ENCODE peak calls at places on chromosomes 1 and 21, in six cellular contexts. One of them, this sample, is unnamed.

GRCh38 chr1:119449964-119450363 is 35.0 kb downstream of the HSD3B2 start:
- DNase-seq in MM.1S: no peak
- DNase-seq in RWPE1: no peak
- DNase-seq in heart left ventricle: no peak
- DNase-seq in coronary artery: no peak
- DNase-seq in GM23248: peak
- DNase-seq in this sample: no peak

GRCh38 chr1:20787100-20787774 is at the start of gene HP1BP3:
- DNase-seq in MM.1S: peak
- DNase-seq in heart left ventricle: peak
- DNase-seq in RWPE1: peak
- DNase-seq in coronary artery: peak
- DNase-seq in GM23248: peak
- DNase-seq in this sample: peak

GRCh38 chr1:166988976-166989515 is at the start of gene MAEL:
- DNase-seq in coronary artery: no peak
- DNase-seq in heart left ventricle: no peak
- DNase-seq in RWPE1: no peak
- DNase-seq in GM23248: no peak
- DNase-seq in MM.1S: no peak
- DNase-seq in this sample: no peak

GRCh38 chr21:26513212-26513611 is 59.9 kb downstream of the CYYR1 start:
- DNase-seq in GM23248: peak
- DNase-seq in coronary artery: no peak
- DNase-seq in MM.1S: no peak
- DNase-seq in RWPE1: no peak
- DNase-seq in heart left ventricle: no peak
- DNase-seq in this sample: peak

GRCh38 chr1:9250586-9251381 is 16.2 kb downstream of the H6PD start:
- DNase-seq in coronary artery: no peak
- DNase-seq in heart left ventricle: peak
- DNase-seq in RWPE1: no peak
- DNase-seq in MM.1S: no peak
- DNase-seq in GM23248: no peak
- DNase-seq in this sample: no peak

GRCh38 chr1:200890818-200891773 is 3.6 kb upstream of the INAVA start:
- DNase-seq in RWPE1: peak
- DNase-seq in heart left ventricle: no peak
- DNase-seq in GM23248: peak
- DNase-seq in MM.1S: peak
- DNase-seq in coronary artery: no peak
- DNase-seq in this sample: peak

GRCh38 chr1:12125422-12126355 is 41.1 kb upstream of the TNFRSF1B start:
- DNase-seq in GM23248: no peak
- DNase-seq in MM.1S: no peak
- DNase-seq in heart left ventricle: no peak
- DNase-seq in RWPE1: no peak
- DNase-seq in coronary artery: no peak
- DNase-seq in this sample: no peak

GRCh38 chr1:11216074-11216473 is 26.9 kb downstream of the ANGPTL7 start:
- DNase-seq in coronary artery: no peak
- DNase-seq in GM23248: no peak
- DNase-seq in RWPE1: no peak
- DNase-seq in heart left ventricle: no peak
- DNase-seq in MM.1S: no peak
- DNase-seq in this sample: no peak

GRCh38 chr21:29146726-29147125 is 16.3 kb downstream of the MAP3K7CL start:
- DNase-seq in MM.1S: no peak
- DNase-seq in GM23248: no peak
- DNase-seq in heart left ventricle: no peak
- DNase-seq in RWPE1: no peak
- DNase-seq in coronary artery: no peak
- DNase-seq in this sample: no peak

GRCh38 chr1:241276391-241276790 is 80.6 kb downstream of the RGS7 start:
- DNase-seq in RWPE1: no peak
- DNase-seq in coronary artery: no peak
- DNase-seq in GM23248: no peak
- DNase-seq in MM.1S: no peak
- DNase-seq in heart left ventricle: no peak
- DNase-seq in this sample: no peak

GRCh38 chr1:241275981-241276380 is 81.0 kb downstream of the RGS7 start:
- DNase-seq in coronary artery: no peak
- DNase-seq in heart left ventricle: no peak
- DNase-seq in GM23248: no peak
- DNase-seq in RWPE1: no peak
- DNase-seq in MM.1S: no peak
- DNase-seq in this sample: no peak

GRCh38 chr1:241272828-241273227 is 84.2 kb downstream of the RGS7 start:
- DNase-seq in heart left ventricle: no peak
- DNase-seq in RWPE1: no peak
- DNase-seq in coronary artery: no peak
- DNase-seq in GM23248: no peak
- DNase-seq in MM.1S: no peak
- DNase-seq in this sample: no peak

GRCh38 chr1:241274693-241275092 is 82.3 kb downstream of the RGS7 start:
- DNase-seq in MM.1S: no peak
- DNase-seq in RWPE1: no peak
- DNase-seq in coronary artery: no peak
- DNase-seq in GM23248: no peak
- DNase-seq in heart left ventricle: no peak
- DNase-seq in this sample: no peak

DNA sequence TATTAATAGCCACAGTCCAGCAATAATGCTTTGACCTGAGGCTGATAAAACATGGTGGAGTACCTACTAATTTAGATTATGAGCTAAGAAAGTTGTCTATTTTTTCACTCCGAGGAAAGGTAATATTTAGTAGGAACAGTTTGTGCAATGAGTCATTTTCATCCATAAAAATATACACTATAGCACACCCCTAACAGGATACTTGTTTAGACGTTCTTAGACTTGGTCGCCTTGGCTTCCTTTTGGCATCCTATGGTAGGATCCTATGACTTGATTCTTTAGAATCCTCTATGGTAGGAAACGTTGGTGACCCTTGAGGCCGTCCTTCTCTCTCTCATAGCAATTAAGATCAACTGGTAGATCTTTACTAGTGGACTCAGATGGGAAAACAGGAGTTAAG is 81.8 kb downstream of the RGS7 start:
- DNase-seq in heart left ventricle: no peak
- DNase-seq in coronary artery: no peak
- DNase-seq in RWPE1: no peak
- DNase-seq in GM23248: no peak
- DNase-seq in MM.1S: no peak
- DNase-seq in this sample: no peak
- H3K27ac ChIP-seq in heart left ventricle: no peak
- H3K27ac ChIP-seq in coronary artery: no peak
- H3K27ac ChIP-seq in RWPE1: no peak
- H3K27ac ChIP-seq in GM23248: no peak
- H3K27ac ChIP-seq in MM.1S: no peak
- H3K27ac ChIP-seq in this sample: no peak

DNA sequence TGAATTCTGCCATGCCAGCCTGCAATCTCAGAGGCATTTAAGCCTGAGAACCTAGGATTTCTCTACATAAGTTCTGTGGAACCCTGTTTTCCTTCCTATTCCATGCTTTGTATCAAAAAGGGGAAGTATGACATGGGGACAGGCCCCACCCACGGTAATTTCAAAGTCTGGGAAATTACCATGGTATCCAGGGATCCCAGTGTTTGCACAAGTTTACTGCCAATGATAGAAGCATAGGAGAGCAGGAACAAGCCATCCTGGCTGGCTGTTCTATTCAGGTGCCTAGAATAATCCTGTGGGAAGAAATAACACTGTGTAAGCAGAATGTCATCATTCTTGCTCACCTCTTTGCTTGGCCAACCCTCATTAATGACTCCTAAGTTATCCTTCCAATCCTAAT is 53.8 kb upstream of the ATP1B1 start:
- DNase-seq in MM.1S: no peak
- DNase-seq in coronary artery: no peak
- DNase-seq in GM23248: no peak
- DNase-seq in heart left ventricle: no peak
- DNase-seq in RWPE1: no peak
- DNase-seq in this sample: no peak
- H3K27ac ChIP-seq in MM.1S: no peak
- H3K27ac ChIP-seq in coronary artery: peak
- H3K27ac ChIP-seq in GM23248: no peak
- H3K27ac ChIP-seq in heart left ventricle: no peak
- H3K27ac ChIP-seq in RWPE1: no peak
- H3K27ac ChIP-seq in this sample: no peak

GRCh38 chr1:103120981-103121380 is 12.7 kb upstream of the COL11A1 start:
- DNase-seq in GM23248: no peak
- DNase-seq in MM.1S: no peak
- DNase-seq in heart left ventricle: no peak
- DNase-seq in RWPE1: no peak
- DNase-seq in coronary artery: no peak
- DNase-seq in this sample: no peak
- H3K27ac ChIP-seq in GM23248: no peak
- H3K27ac ChIP-seq in MM.1S: no peak
- H3K27ac ChIP-seq in heart left ventricle: no peak
- H3K27ac ChIP-seq in RWPE1: no peak
- H3K27ac ChIP-seq in coronary artery: no peak
- H3K27ac ChIP-seq in this sample: no peak

GRCh38 chr1:115810609-115811008 is 30.3 kb downstream of the NHLH2 start:
- DNase-seq in coronary artery: no peak
- DNase-seq in GM23248: no peak
- DNase-seq in heart left ventricle: no peak
- DNase-seq in MM.1S: no peak
- DNase-seq in RWPE1: no peak
- DNase-seq in this sample: no peak

GRCh38 chr1:115813735-115814134 is 27.2 kb downstream of the NHLH2 start:
- DNase-seq in GM23248: no peak
- DNase-seq in RWPE1: no peak
- DNase-seq in coronary artery: no peak
- DNase-seq in MM.1S: no peak
- DNase-seq in heart left ventricle: no peak
- DNase-seq in this sample: no peak

GRCh38 chr1:115811140-115811828 is 29.6 kb downstream of the NHLH2 start:
- DNase-seq in heart left ventricle: no peak
- DNase-seq in coronary artery: no peak
- DNase-seq in GM23248: no peak
- DNase-seq in RWPE1: no peak
- DNase-seq in MM.1S: no peak
- DNase-seq in this sample: no peak

GRCh38 chr1:115814685-115815398 is 26.1 kb downstream of the NHLH2 start:
- DNase-seq in heart left ventricle: no peak
- DNase-seq in GM23248: no peak
- DNase-seq in MM.1S: no peak
- DNase-seq in coronary artery: no peak
- DNase-seq in RWPE1: peak
- DNase-seq in this sample: peak

GRCh38 chr1:115815694-115816093 is 25.2 kb downstream of the NHLH2 start:
- DNase-seq in heart left ventricle: no peak
- DNase-seq in coronary artery: no peak
- DNase-seq in GM23248: no peak
- DNase-seq in MM.1S: no peak
- DNase-seq in RWPE1: no peak
- DNase-seq in this sample: no peak
- H3K27ac ChIP-seq in heart left ventricle: no peak
- H3K27ac ChIP-seq in coronary artery: no peak
- H3K27ac ChIP-seq in GM23248: no peak
- H3K27ac ChIP-seq in MM.1S: no peak
- H3K27ac ChIP-seq in RWPE1: no peak
- H3K27ac ChIP-seq in this sample: no peak

DNA sequence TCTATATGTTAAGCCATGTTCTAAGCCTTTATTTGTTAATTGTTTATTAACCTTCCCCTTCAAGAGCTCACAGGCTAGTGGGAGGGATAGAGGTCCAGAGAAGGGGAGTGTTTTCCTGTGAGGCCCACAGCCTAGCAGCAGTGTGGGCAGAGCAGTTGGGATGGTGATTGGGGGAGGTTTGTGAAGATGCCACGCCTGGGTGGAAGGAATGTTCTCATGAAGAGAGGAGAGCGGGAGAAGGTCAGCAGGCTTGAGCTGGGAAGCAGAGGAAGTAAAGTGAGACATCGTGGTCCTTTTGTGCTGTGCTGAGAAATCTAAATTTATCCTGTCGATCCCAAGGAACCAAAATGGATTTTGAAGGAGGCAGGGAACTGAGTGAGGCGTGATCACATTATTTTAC is 42.6 kb downstream of the TRAPPC10 start:
- DNase-seq in coronary artery: peak
- DNase-seq in GM23248: peak
- DNase-seq in MM.1S: no peak
- DNase-seq in RWPE1: no peak
- DNase-seq in heart left ventricle: no peak
- DNase-seq in this sample: peak
- H3K27ac ChIP-seq in coronary artery: peak
- H3K27ac ChIP-seq in GM23248: peak
- H3K27ac ChIP-seq in MM.1S: no peak
- H3K27ac ChIP-seq in RWPE1: no peak
- H3K27ac ChIP-seq in heart left ventricle: no peak
- H3K27ac ChIP-seq in this sample: no peak

GRCh38 chr1:154960446-154961136 is 991 bp downstream of the PYGO2 start:
- DNase-seq in MM.1S: peak
- DNase-seq in heart left ventricle: no peak
- DNase-seq in RWPE1: no peak
- DNase-seq in coronary artery: no peak
- DNase-seq in GM23248: no peak
- DNase-seq in this sample: no peak
- H3K27ac ChIP-seq in MM.1S: peak
- H3K27ac ChIP-seq in heart left ventricle: peak
- H3K27ac ChIP-seq in RWPE1: peak
- H3K27ac ChIP-seq in coronary artery: peak
- H3K27ac ChIP-seq in GM23248: peak
- H3K27ac ChIP-seq in this sample: no peak

GRCh38 chr1:183473286-183473536 is 912 bp downstream of the SMG7 start:
- DNase-seq in MM.1S: no peak
- DNase-seq in RWPE1: no peak
- DNase-seq in coronary artery: no peak
- DNase-seq in GM23248: no peak
- DNase-seq in heart left ventricle: no peak
- DNase-seq in this sample: no peak

GRCh38 chr1:183476081-183476480 is 3.8 kb downstream of the SMG7 start:
- DNase-seq in RWPE1: no peak
- DNase-seq in heart left ventricle: no peak
- DNase-seq in coronary artery: no peak
- DNase-seq in GM23248: no peak
- DNase-seq in MM.1S: no peak
- DNase-seq in this sample: no peak

GRCh38 chr1:183483224-183483623 is 10.9 kb downstream of the SMG7 start:
- DNase-seq in MM.1S: no peak
- DNase-seq in GM23248: no peak
- DNase-seq in RWPE1: no peak
- DNase-seq in coronary artery: no peak
- DNase-seq in heart left ventricle: no peak
- DNase-seq in this sample: no peak

GRCh38 chr1:183480971-183481431 is 8.7 kb downstream of the SMG7 start:
- DNase-seq in heart left ventricle: no peak
- DNase-seq in RWPE1: no peak
- DNase-seq in MM.1S: no peak
- DNase-seq in coronary artery: no peak
- DNase-seq in GM23248: peak
- DNase-seq in this sample: peak

GRCh38 chr1:183477986-183478781 is 5.9 kb downstream of the SMG7 start:
- DNase-seq in heart left ventricle: no peak
- DNase-seq in RWPE1: no peak
- DNase-seq in coronary artery: no peak
- DNase-seq in MM.1S: peak
- DNase-seq in GM23248: no peak
- DNase-seq in this sample: no peak
- H3K27ac ChIP-seq in heart left ventricle: no peak
- H3K27ac ChIP-seq in RWPE1: no peak
- H3K27ac ChIP-seq in coronary artery: no peak
- H3K27ac ChIP-seq in MM.1S: peak
- H3K27ac ChIP-seq in GM23248: no peak
- H3K27ac ChIP-seq in this sample: peak

This sample was measured in foreskin keratinocyte.